ENCODE peak calls at places on chromosomes 16 and 17, in nine cellular contexts. One of them, this sample, is unnamed.

GRCh38 chr17:77042688-77043330 is 98.0 kb upstream of the SEC14L1 start:
- DNase-seq in right lobe of liver: no peak
- DNase-seq in tibial nerve: no peak
- DNase-seq in ovary: no peak
- DNase-seq in body of pancreas: no peak
- DNase-seq in A549: no peak
- DNase-seq in heart left ventricle: no peak
- DNase-seq in Peyer's patch: no peak
- DNase-seq in IMR-90: no peak
- DNase-seq in this sample: no peak

GRCh38 chr17:29572691-29573557 is 4.4 kb downstream of the TP53I13 start:
- DNase-seq in right lobe of liver: peak; percentile 75
- DNase-seq in Peyer's patch: peak; percentile 67
- DNase-seq in A549: no peak
- DNase-seq in tibial nerve: peak; percentile 41
- DNase-seq in heart left ventricle: peak; percentile 80
- DNase-seq in body of pancreas: peak; percentile 61
- DNase-seq in IMR-90: peak; percentile 56
- DNase-seq in ovary: peak; percentile 60
- DNase-seq in this sample: peak; percentile 72

GRCh38 chr17:20896153-20896649 is 146.6 kb downstream of the USP22 start:
- DNase-seq in Peyer's patch: no peak
- DNase-seq in IMR-90: peak; percentile 1
- DNase-seq in A549: peak; percentile 13
- DNase-seq in right lobe of liver: no peak
- DNase-seq in ovary: peak; percentile 46
- DNase-seq in tibial nerve: no peak
- DNase-seq in heart left ventricle: no peak
- DNase-seq in body of pancreas: peak; percentile 74
- DNase-seq in this sample: peak; percentile 77

GRCh38 chr16:50210266-50211038 is 55.9 kb upstream of the ADCY7 start:
- DNase-seq in tibial nerve: peak; percentile 66
- DNase-seq in Peyer's patch: peak; percentile 74
- DNase-seq in A549: peak; percentile 78
- DNase-seq in heart left ventricle: peak; percentile 81
- DNase-seq in IMR-90: peak; percentile 87
- DNase-seq in body of pancreas: peak; percentile 78
- DNase-seq in ovary: peak; percentile 77
- DNase-seq in right lobe of liver: peak; percentile 68
- DNase-seq in this sample: peak; percentile 93

GRCh38 chr16:11539635-11540034 is 47.1 kb downstream of the LITAF start:
- DNase-seq in IMR-90: no peak
- DNase-seq in heart left ventricle: no peak
- DNase-seq in Peyer's patch: no peak
- DNase-seq in tibial nerve: no peak
- DNase-seq in A549: no peak
- DNase-seq in ovary: no peak
- DNase-seq in right lobe of liver: no peak
- DNase-seq in body of pancreas: no peak
- DNase-seq in this sample: no peak

GRCh38 chr17:16428098-16428882 is 12.9 kb downstream of the TRPV2 start:
- DNase-seq in Peyer's patch: peak; percentile 80
- DNase-seq in heart left ventricle: no peak
- DNase-seq in ovary: no peak
- DNase-seq in A549: peak; percentile 83
- DNase-seq in right lobe of liver: peak; percentile 68
- DNase-seq in IMR-90: peak; percentile 59
- DNase-seq in tibial nerve: no peak
- DNase-seq in body of pancreas: peak; percentile 77
- DNase-seq in this sample: peak; percentile 66

GRCh38 chr16:57815987-57816745 is 13.9 kb upstream of the KIFC3 start:
- DNase-seq in body of pancreas: peak; percentile 94
- DNase-seq in Peyer's patch: peak; percentile 80
- DNase-seq in heart left ventricle: peak; percentile 89
- DNase-seq in ovary: peak; percentile 60
- DNase-seq in tibial nerve: peak; percentile 40
- DNase-seq in A549: peak; percentile 81
- DNase-seq in right lobe of liver: peak; percentile 81
- DNase-seq in IMR-90: peak; percentile 93
- DNase-seq in this sample: peak; percentile 72

GRCh38 chr17:74373838-74374606 is 6.7 kb downstream of the GPR142 start:
- DNase-seq in IMR-90: no peak
- DNase-seq in Peyer's patch: peak; percentile 67
- DNase-seq in heart left ventricle: peak; percentile 48
- DNase-seq in A549: peak; percentile 45
- DNase-seq in right lobe of liver: peak; percentile 65
- DNase-seq in ovary: no peak
- DNase-seq in body of pancreas: peak; percentile 59
- DNase-seq in tibial nerve: no peak
- DNase-seq in this sample: no peak

GRCh38 chr17:42618442-42619150 is 9.1 kb downstream of the TUBG1 start:
- DNase-seq in ovary: peak; percentile 20
- DNase-seq in IMR-90: no peak
- DNase-seq in tibial nerve: no peak
- DNase-seq in heart left ventricle: peak; percentile 66
- DNase-seq in Peyer's patch: peak; percentile 56
- DNase-seq in A549: peak; percentile 65
- DNase-seq in body of pancreas: peak; percentile 92
- DNase-seq in right lobe of liver: peak; percentile 51
- DNase-seq in this sample: peak; percentile 74

GRCh38 chr16:88804552-88805339 is 1.2 kb downstream of the CDT1 start:
- DNase-seq in right lobe of liver: no peak
- DNase-seq in Peyer's patch: no peak
- DNase-seq in IMR-90: no peak
- DNase-seq in A549: no peak
- DNase-seq in ovary: no peak
- DNase-seq in heart left ventricle: no peak
- DNase-seq in tibial nerve: no peak
- DNase-seq in body of pancreas: peak; percentile 45
- DNase-seq in this sample: no peak

GRCh38 chr16:75420987-75421819 is 12.1 kb downstream of the CFDP1 start:
- DNase-seq in heart left ventricle: peak; percentile 88
- DNase-seq in body of pancreas: peak; percentile 70
- DNase-seq in Peyer's patch: peak; percentile 78
- DNase-seq in IMR-90: peak; percentile 45
- DNase-seq in ovary: peak; percentile 56
- DNase-seq in tibial nerve: peak; percentile 35
- DNase-seq in right lobe of liver: peak; percentile 53
- DNase-seq in A549: peak; percentile 45
- DNase-seq in this sample: peak; percentile 81

GRCh38 chr16:50646345-50646744 is 34.8 kb downstream of the SNX20 start:
- DNase-seq in heart left ventricle: no peak
- DNase-seq in Peyer's patch: no peak
- DNase-seq in body of pancreas: no peak
- DNase-seq in A549: no peak
- DNase-seq in tibial nerve: no peak
- DNase-seq in right lobe of liver: no peak
- DNase-seq in IMR-90: no peak
- DNase-seq in ovary: no peak
- DNase-seq in this sample: no peak

GRCh38 chr17:80953471-80954315 is 37.9 kb upstream of the CHMP6 start:
- DNase-seq in right lobe of liver: no peak
- DNase-seq in IMR-90: no peak
- DNase-seq in Peyer's patch: no peak
- DNase-seq in body of pancreas: no peak
- DNase-seq in tibial nerve: no peak
- DNase-seq in ovary: no peak
- DNase-seq in A549: no peak
- DNase-seq in heart left ventricle: no peak
- DNase-seq in this sample: no peak

GRCh38 chr16:54048994-54049929 is 237.3 kb downstream of the IRX3 start:
- DNase-seq in IMR-90: no peak
- DNase-seq in Peyer's patch: no peak
- DNase-seq in ovary: no peak
- DNase-seq in tibial nerve: no peak
- DNase-seq in body of pancreas: no peak
- DNase-seq in right lobe of liver: no peak
- DNase-seq in A549: no peak
- DNase-seq in heart left ventricle: no peak
- DNase-seq in this sample: no peak

GRCh38 chr17:52071712-52072111 is 86.8 kb downstream of the CA10 start:
- DNase-seq in ovary: no peak
- DNase-seq in heart left ventricle: no peak
- DNase-seq in Peyer's patch: no peak
- DNase-seq in IMR-90: no peak
- DNase-seq in right lobe of liver: no peak
- DNase-seq in tibial nerve: no peak
- DNase-seq in A549: no peak
- DNase-seq in body of pancreas: no peak
- DNase-seq in this sample: no peak

GRCh38 chr16:85649978-85650863 is 37.1 kb downstream of the GSE1 start:
- DNase-seq in tibial nerve: no peak
- DNase-seq in body of pancreas: no peak
- DNase-seq in IMR-90: no peak
- DNase-seq in heart left ventricle: no peak
- DNase-seq in ovary: peak; percentile 49
- DNase-seq in Peyer's patch: no peak
- DNase-seq in A549: no peak
- DNase-seq in right lobe of liver: no peak
- DNase-seq in this sample: no peak

GRCh38 chr16:76931186-76931585 is 259.8 kb upstream of the MON1B start:
- DNase-seq in A549: no peak
- DNase-seq in right lobe of liver: no peak
- DNase-seq in ovary: no peak
- DNase-seq in heart left ventricle: no peak
- DNase-seq in IMR-90: peak; percentile 21
- DNase-seq in Peyer's patch: no peak
- DNase-seq in body of pancreas: no peak
- DNase-seq in tibial nerve: no peak
- DNase-seq in this sample: no peak

GRCh38 chr17:12088035-12088434 is 67.4 kb downstream of the MAP2K4 start:
- DNase-seq in tibial nerve: no peak
- DNase-seq in right lobe of liver: no peak
- DNase-seq in Peyer's patch: no peak
- DNase-seq in A549: no peak
- DNase-seq in IMR-90: no peak
- DNase-seq in ovary: no peak
- DNase-seq in heart left ventricle: no peak
- DNase-seq in body of pancreas: no peak
- DNase-seq in this sample: no peak

GRCh38 chr17:12081720-12082119 is 61.0 kb downstream of the MAP2K4 start:
- DNase-seq in Peyer's patch: no peak
- DNase-seq in tibial nerve: no peak
- DNase-seq in right lobe of liver: no peak
- DNase-seq in IMR-90: no peak
- DNase-seq in A549: no peak
- DNase-seq in heart left ventricle: no peak
- DNase-seq in body of pancreas: peak; percentile 24
- DNase-seq in ovary: no peak
- DNase-seq in this sample: no peak

GRCh38 chr17:12089809-12090384 is 69.2 kb downstream of the MAP2K4 start:
- DNase-seq in body of pancreas: no peak
- DNase-seq in ovary: no peak
- DNase-seq in tibial nerve: no peak
- DNase-seq in Peyer's patch: no peak
- DNase-seq in IMR-90: peak; percentile 83
- DNase-seq in right lobe of liver: no peak
- DNase-seq in A549: peak; percentile 20
- DNase-seq in heart left ventricle: no peak
- DNase-seq in this sample: no peak

DNA sequence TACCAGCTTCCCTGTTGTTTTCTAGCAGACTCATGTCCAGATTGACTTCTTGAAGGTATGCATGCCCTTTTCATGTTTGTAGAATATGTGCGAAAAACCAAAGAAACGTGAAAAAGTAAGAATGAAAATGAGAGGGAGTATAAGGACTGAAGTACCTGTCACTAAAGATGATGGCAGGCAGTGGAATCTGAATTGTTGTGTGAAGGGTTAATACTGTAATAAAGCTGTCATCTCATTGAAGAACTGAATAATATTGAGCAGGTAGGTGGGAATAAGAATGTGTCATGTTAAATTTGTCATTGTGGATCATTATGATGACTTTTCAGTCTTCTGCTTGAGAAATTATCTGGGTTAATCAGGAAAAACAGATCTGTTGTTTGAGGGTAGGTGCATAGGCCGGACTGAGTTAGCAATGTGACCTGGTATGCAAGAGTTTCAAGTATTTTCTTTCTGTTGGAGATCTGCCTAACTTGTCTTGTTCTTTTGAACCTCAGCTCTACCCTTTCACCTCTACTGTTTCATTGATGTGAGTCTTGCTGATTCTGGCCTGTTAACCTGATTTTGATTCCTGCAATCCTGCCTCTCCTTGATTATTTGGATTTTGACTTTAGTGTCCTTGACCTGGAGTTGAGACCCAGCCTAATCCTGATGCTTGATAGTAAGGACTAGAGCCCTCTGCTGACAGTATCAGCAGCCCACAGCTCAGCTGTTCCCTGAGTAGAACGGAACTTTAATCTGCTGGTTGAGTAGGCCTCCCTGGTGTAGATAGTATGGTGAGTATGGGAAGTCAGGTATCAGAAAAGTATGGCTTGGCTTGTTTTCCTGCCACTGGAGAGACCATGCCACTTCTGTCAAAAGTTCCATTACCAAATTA is 64.6 kb downstream of the MAP2K4 start:
- DNase-seq in right lobe of liver: no peak
- DNase-seq in Peyer's patch: no peak
- DNase-seq in body of pancreas: no peak
- DNase-seq in ovary: no peak
- DNase-seq in A549: peak; percentile 8
- DNase-seq in heart left ventricle: no peak
- DNase-seq in IMR-90: no peak
- DNase-seq in tibial nerve: no peak
- DNase-seq in this sample: no peak
- H3K4me3 ChIP-seq in right lobe of liver: no peak overlapping the region
- H3K4me3 ChIP-seq in Peyer's patch: no peak overlapping the region
- H3K4me3 ChIP-seq in body of pancreas: no peak overlapping the region
- H3K4me3 ChIP-seq in ovary: no peak overlapping the region
- H3K4me3 ChIP-seq in A549: no peak overlapping the region
- H3K4me3 ChIP-seq in heart left ventricle: no peak overlapping the region
- H3K4me3 ChIP-seq in IMR-90: no peak overlapping the region
- H3K4me3 ChIP-seq in tibial nerve: no peak overlapping the region
- H3K4me3 ChIP-seq in this sample: no peak overlapping the region

GRCh38 chr17:34176440-34176839 is 78.6 kb upstream of the CCL2 start:
- DNase-seq in IMR-90: no peak
- DNase-seq in A549: no peak
- DNase-seq in Peyer's patch: no peak
- DNase-seq in heart left ventricle: no peak
- DNase-seq in ovary: no peak
- DNase-seq in body of pancreas: no peak
- DNase-seq in tibial nerve: no peak
- DNase-seq in right lobe of liver: no peak
- DNase-seq in this sample: no peak
- TF ChIP-seq POLR2A in IMR-90: no peak
- TF ChIP-seq POLR2A in A549: no peak
- TF ChIP-seq POLR2A in Peyer's patch: no peak
- TF ChIP-seq POLR2A in heart left ventricle: no peak
- TF ChIP-seq POLR2A in ovary: no peak
- TF ChIP-seq POLR2A in body of pancreas: no peak
- TF ChIP-seq POLR2A in tibial nerve: no peak
- TF ChIP-seq POLR2A in right lobe of liver: no peak
- TF ChIP-seq POLR2A in this sample: no peak

GRCh38 chr17:330993-331701 is 21.5 kb downstream of the RPH3AL start:
- DNase-seq in body of pancreas: peak; percentile 57
- DNase-seq in right lobe of liver: peak; percentile 60
- DNase-seq in A549: no peak
- DNase-seq in ovary: peak; percentile 85
- DNase-seq in IMR-90: no peak
- DNase-seq in heart left ventricle: peak; percentile 78
- DNase-seq in tibial nerve: peak; percentile 36
- DNase-seq in Peyer's patch: peak; percentile 53
- DNase-seq in this sample: peak; percentile 82
- H3K27ac ChIP-seq in body of pancreas: peak overlapping the region; percentile 55
- H3K27ac ChIP-seq in right lobe of liver: peak overlapping the region; percentile 33
- H3K27ac ChIP-seq in A549: no peak overlapping the region
- H3K27ac ChIP-seq in ovary: no peak overlapping the region
- H3K27ac ChIP-seq in IMR-90: no peak overlapping the region
- H3K27ac ChIP-seq in heart left ventricle: peak overlapping the region; percentile 93
- H3K27ac ChIP-seq in tibial nerve: peak overlapping the region; percentile 82
- H3K27ac ChIP-seq in Peyer's patch: peak overlapping the region; percentile 31
- H3K27ac ChIP-seq in this sample: peak overlapping the region; percentile 84

GRCh38 chr16:933581-933980 is 37.2 kb downstream of the LMF1 start:
- DNase-seq in IMR-90: no peak
- DNase-seq in ovary: no peak
- DNase-seq in heart left ventricle: no peak
- DNase-seq in Peyer's patch: no peak
- DNase-seq in right lobe of liver: no peak
- DNase-seq in tibial nerve: no peak
- DNase-seq in body of pancreas: no peak
- DNase-seq in A549: no peak
- DNase-seq in this sample: no peak
- H3K4me3 ChIP-seq in IMR-90: no peak overlapping the region
- H3K4me3 ChIP-seq in ovary: no peak overlapping the region
- H3K4me3 ChIP-seq in heart left ventricle: no peak overlapping the region
- H3K4me3 ChIP-seq in Peyer's patch: no peak overlapping the region
- H3K4me3 ChIP-seq in right lobe of liver: no peak overlapping the region
- H3K4me3 ChIP-seq in tibial nerve: no peak overlapping the region
- H3K4me3 ChIP-seq in body of pancreas: no peak overlapping the region
- H3K4me3 ChIP-seq in A549: no peak overlapping the region
- H3K4me3 ChIP-seq in this sample: no peak overlapping the region